ENCODE peak calls at places on chromosomes 1 and 21, in five cellular contexts. A, U, Y, P and J are unnamed samples.

GRCh38 chr1:211619033-211619996 is 40.4 kb upstream of the SLC30A1 start:
- DNase-seq in A (no peak), U (no peak), Y (no peak), P (no peak), J (no peak)

GRCh38 chr1:208808301-208808700 is 564.1 kb upstream of the PLXNA2 start:
- DNase-seq in A (no peak), U (no peak), Y (no peak), P (peak; percentile 91), J (no peak)

GRCh38 chr1:93609536-93609935 is 72.1 kb downstream of the BCAR3 start:
- DNase-seq in A (no peak), U (no peak), Y (no peak), P (no peak), J (no peak)

GRCh38 chr1:156889802-156890585 is 3.5 kb upstream of the PEAR1 start:
- DNase-seq in A (peak; percentile 41), U (peak; percentile 89), Y (peak; percentile 59), P (peak; percentile 42), J (peak; percentile 93)

GRCh38 chr1:97502360-97502759 is 418.5 kb downstream of the DPYD start:
- DNase-seq in A (no peak), U (no peak), Y (no peak), P (no peak), J (no peak)

GRCh38 chr21:45281411-45282282 is 6.0 kb downstream of the POFUT2 start:
- DNase-seq in A (no peak), U (no peak), Y (no peak), P (no peak), J (no peak)

GRCh38 chr21:44761747-44762208 is 39.8 kb downstream of the UBE2G2 start:
- DNase-seq in A (no peak), U (no peak), Y (no peak), P (no peak), J (no peak)

GRCh38 chr1:101460709-101461108 is 223.9 kb downstream of the S1PR1 start:
- DNase-seq in A (no peak), U (no peak), Y (no peak), P (peak; percentile 2), J (peak; percentile 61)

GRCh38 chr1:42456754-42457089 is 379 bp downstream of the PPCS start:
- DNase-seq in A (peak; percentile 45), U (no peak), Y (peak; percentile 65), P (peak; percentile 59), J (peak; percentile 50)

GRCh38 chr21:45981154-45981606 is 390 bp upstream of the COL6A1 start:
- DNase-seq in A (peak; percentile 81), U (peak; percentile 91), Y (peak; percentile 88), P (peak; percentile 70), J (peak; percentile 66)

GRCh38 chr1:16992102-16992501 is 11.7 kb upstream of the MFAP2 start:
- DNase-seq in A (no peak), U (no peak), Y (no peak), P (no peak), J (no peak)

GRCh38 chr1:218366322-218367052 is 21.4 kb downstream of the TGFB2 start:
- DNase-seq in A (no peak), U (no peak), Y (peak; percentile 44), P (no peak), J (no peak)

GRCh38 chr21:22342855-22343254 is 1344.6 kb downstream of the NCAM2 start:
- DNase-seq in A (no peak), U (no peak), Y (no peak), P (no peak), J (no peak)

GRCh38 chr1:67557731-67558448 is 127.1 kb upstream of the GADD45A start:
- DNase-seq in A (no peak), U (no peak), Y (peak; percentile 23), P (no peak), J (no peak)

GRCh38 chr1:232904566-232904965 is 45.8 kb upstream of the NTPCR start:
- DNase-seq in A (peak; percentile 84), U (no peak), Y (peak; percentile 87), P (peak; percentile 81), J (peak; percentile 85)

GRCh38 chr21:44298301-44298700 is 1.6 kb upstream of the PFKL start:
- DNase-seq in A (no peak), U (no peak), Y (no peak), P (peak; percentile 19), J (peak; percentile 45)

GRCh38 chr1:167706931-167707877 is 14.6 kb upstream of the MPZL1 start:
- DNase-seq in A (no peak), U (peak; percentile 63), Y (no peak), P (no peak), J (no peak)

GRCh38 chr1:211973541-211973940 is 61.8 kb downstream of the INTS7 start:
- DNase-seq in A (no peak), U (no peak), Y (no peak), P (no peak), J (no peak)

GRCh38 chr1:18290740-18291412 is 183.3 kb downstream of the IGSF21 start:
- DNase-seq in A (no peak), U (peak; percentile 64), Y (no peak), P (no peak), J (no peak)

GRCh38 chr1:180935326-180936109 is 22.8 kb downstream of the KIAA1614 start:
- DNase-seq in A (no peak), U (peak; percentile 39), Y (no peak), P (no peak), J (no peak)

GRCh38 chr1:24656046-24656445 is 12.9 kb downstream of the SRRM1 start:
- DNase-seq in A (no peak), U (no peak), Y (no peak), P (no peak), J (no peak)

GRCh38 chr1:22832414-22832786 is 121.8 kb downstream of the EPHB2 start:
- DNase-seq in A (peak; percentile 77), U (no peak), Y (peak; percentile 85), P (peak; percentile 81), J (no peak)

GRCh38 chr1:1788646-1789431 is 10.6 kb upstream of the NADK start:
- DNase-seq in A (no peak), U (peak; percentile 41), Y (no peak), P (no peak), J (peak; percentile 53)

GRCh38 chr1:1155258-1155657 is 18.4 kb upstream of the TTLL10 start:
- DNase-seq in A (no peak), U (no peak), Y (no peak), P (no peak), J (no peak)

GRCh38 chr21:41659791-41660560 is 106.9 kb downstream of the RIPK4 start:
- DNase-seq in A (no peak), U (no peak), Y (peak; percentile 27), P (no peak), J (peak; percentile 70)

GRCh38 chr1:30657131-30658013 is 66.0 kb downstream of the MATN1 start:
- DNase-seq in A (no peak), U (no peak), Y (no peak), P (no peak), J (peak; percentile 59)

GRCh38 chr1:216223521-216223920 is 199.7 kb downstream of the USH2A start:
- DNase-seq in A (no peak), U (no peak), Y (peak; percentile 0), P (no peak), J (no peak)

GRCh38 chr1:27388337-27389005 is 4.0 kb upstream of the GPR3 start:
- DNase-seq in A (no peak), U (peak; percentile 77), Y (no peak), P (peak; percentile 53), J (peak; percentile 85)

GRCh38 chr1:155729031-155729898 is 40.4 kb downstream of the DAP3 start:
- DNase-seq in A (peak; percentile 44), U (peak; percentile 79), Y (peak; percentile 58), P (peak; percentile 66), J (peak; percentile 85)

GRCh38 chr21:36873511-36873910 is 93.0 kb downstream of the HLCS start:
- DNase-seq in A (no peak), U (no peak), Y (no peak), P (no peak), J (peak; percentile 23)

GRCh38 chr1:6801998-6802397 is 16.7 kb downstream of the CAMTA1 start:
- DNase-seq in A (peak; percentile 51), U (no peak), Y (peak; percentile 65), P (peak; percentile 72), J (peak; percentile 27)

GRCh38 chr21:14838400-14838799 is 226.4 kb downstream of the NRIP1 start:
- DNase-seq in A (no peak), U (peak; percentile 2), Y (no peak), P (no peak), J (no peak)
- H4K20me1 ChIP-seq in A (no peaks in the 10 kb centered on the region), U (no peaks in the 10 kb centered on the region), Y (no peaks in the 10 kb centered on the region), P (no peaks in the 10 kb centered on the region), J (no peaks in the 10 kb centered on the region)

GRCh38 chr1:184973308-184974085 is 811 bp downstream of the NIBAN1 start:
- DNase-seq in A (peak; percentile 42), U (peak; percentile 56), Y (peak; percentile 64), P (peak; percentile 81), J (peak; percentile 28)
- TF ChIP-seq EZH2 in A (no peak), U (peak; percentile 90), Y (no peak), P (no peak), J (no peak)

GRCh38 chr1:45979074-45979777 is 153.2 kb downstream of the PIK3R3 start:
- DNase-seq in A (peak; percentile 16), U (no peak), Y (peak; percentile 27), P (peak; percentile 55), J (peak; percentile 50)

GRCh38 chr1:45983964-45984363 is 148.5 kb downstream of the PIK3R3 start:
- DNase-seq in A (no peak), U (no peak), Y (no peak), P (no peak), J (no peak)

GRCh38 chr1:45976623-45977022 is 155.8 kb downstream of the PIK3R3 start:
- DNase-seq in A (no peak), U (no peak), Y (no peak), P (no peak), J (no peak)

GRCh38 chr1:45982359-45982758 is 150.1 kb downstream of the PIK3R3 start:
- DNase-seq in A (no peak), U (no peak), Y (no peak), P (no peak), J (no peak)

GRCh38 chr1:45979778-45980176 is 152.7 kb downstream of the PIK3R3 start:
- DNase-seq in A (no peak), U (no peak), Y (no peak), P (no peak), J (no peak)
- H3K9ac ChIP-seq in A (no peak overlapping the region), U (no peak overlapping the region), Y (no peak overlapping the region), P (no peak overlapping the region), J (no peak overlapping the region)

GRCh38 chr1:54402896-54403295 is 3.3 kb downstream of the SSBP3 start:
- DNase-seq in A (no peak), U (no peak), Y (peak; percentile 30), P (peak; percentile 11), J (no peak)

GRCh38 chr1:54404263-54404662 is 1.9 kb downstream of the SSBP3 start:
- DNase-seq in A (no peak), U (no peak), Y (no peak), P (no peak), J (no peak)

GRCh38 chr1:54403377-54403776 is 2.8 kb downstream of the SSBP3 start:
- DNase-seq in A (no peak), U (no peak), Y (no peak), P (peak; percentile 17), J (no peak)

GRCh38 chr1:54404939-54405880 is 984 bp downstream of the SSBP3 start:
- DNase-seq in A (no peak), U (peak; percentile 71), Y (peak; percentile 15), P (peak; percentile 42), J (peak; percentile 18)

DNA sequence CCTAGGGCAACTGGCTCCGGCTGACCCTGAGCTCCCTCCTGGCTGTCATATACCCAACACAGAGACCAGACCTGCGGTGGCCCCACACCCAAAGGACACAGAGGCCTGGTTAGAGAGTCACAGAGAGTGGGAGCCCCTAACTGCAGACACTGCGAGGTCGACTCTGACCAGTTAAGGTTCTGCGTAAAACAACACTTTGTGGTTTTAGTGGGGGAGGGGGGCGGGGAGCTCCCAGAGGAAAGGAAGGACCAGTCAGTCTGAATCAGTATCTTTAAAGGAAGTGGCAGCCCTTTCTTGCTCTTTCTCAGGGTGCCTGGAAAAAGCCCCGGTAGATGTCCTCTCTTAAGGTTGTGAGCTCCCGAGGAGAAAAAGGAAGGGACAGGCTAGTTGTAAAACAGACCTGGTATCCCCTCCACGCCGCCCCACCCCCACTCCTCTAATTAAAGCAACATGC is 2.4 kb downstream of the SSBP3 start:
- DNase-seq in A (peak; percentile 65), U (no peak), Y (peak; percentile 78), P (peak; percentile 68), J (peak; percentile 60)
- H4K20me1 ChIP-seq in A (peaks cover 61% of the 10 kb centered on the region), U (peaks cover 67% of the 10 kb centered on the region), Y (no peaks in the 10 kb centered on the region), P (no peaks in the 10 kb centered on the region), J (peaks cover 8% of the 10 kb centered on the region)